ENCODE peak calls at places on chromosomes 12 and 14, in six cellular contexts. J, U, Y, B, G and Q are unnamed samples. For H3K4me1, the result is how much of the 10 kb centered on the place peaks cover.

GRCh38 chr12:90167501-90167900 is 458.9 kb upstream of the ATP2B1 start:
- DNase-seq in J (no peak), U (no peak), Y (no peak), B (no peak), G (no peak), Q (no peak)

GRCh38 chr12:73863541-73863940 is 674.1 kb upstream of the ATXN7L3B start:
- DNase-seq in J (no peak), U (no peak), Y (no peak), B (no peak), G (no peak), Q (no peak)

GRCh38 chr12:21819678-21820077 is 45.2 kb upstream of the KCNJ8 start:
- DNase-seq in J (no peak), U (no peak), Y (no peak), B (no peak), G (peak), Q (no peak)

GRCh38 chr14:104283197-104284106 is 145.1 kb downstream of the KIF26A start:
- DNase-seq in J (no peak), U (no peak), Y (peak), B (peak), G (peak), Q (peak)

GRCh38 chr12:70637686-70638085 is 457 bp upstream of the PTPRB start:
- DNase-seq in J (no peak), U (no peak), Y (no peak), B (no peak), G (no peak), Q (no peak)

GRCh38 chr12:78191611-78192010 is 360.9 kb downstream of the NAV3 start:
- DNase-seq in J (no peak), U (no peak), Y (no peak), B (no peak), G (no peak), Q (no peak)

GRCh38 chr12:12722351-12723146 is 5.4 kb downstream of the CDKN1B start:
- DNase-seq in J (no peak), U (no peak), Y (no peak), B (no peak), G (peak), Q (no peak)

GRCh38 chr14:93824518-93825234 is 36.4 kb upstream of the PRIMA1 start:
- DNase-seq in J (no peak), U (no peak), Y (no peak), B (no peak), G (no peak), Q (peak)

GRCh38 chr14:77238996-77239395 is 32.0 kb downstream of the NGB start:
- DNase-seq in J (peak), U (no peak), Y (no peak), B (no peak), G (no peak), Q (no peak)

GRCh38 chr14:95504135-95505029 is 12.1 kb downstream of the SYNE3 start:
- DNase-seq in J (no peak), U (no peak), Y (no peak), B (no peak), G (no peak), Q (no peak)

GRCh38 chr12:114789821-114790220 is 105.8 kb upstream of the TBX3 start:
- DNase-seq in J (no peak), U (no peak), Y (no peak), B (no peak), G (no peak), Q (no peak)

GRCh38 chr12:6934110-6934509 is 6.4 kb downstream of the ATN1 start:
- DNase-seq in J (no peak), U (no peak), Y (no peak), B (no peak), G (no peak), Q (no peak)

GRCh38 chr14:24238123-24238522 is 4.3 kb downstream of the TINF2 start:
- DNase-seq in J (no peak), U (no peak), Y (no peak), B (no peak), G (no peak), Q (no peak)

GRCh38 chr12:7189398-7190267 is at the start of gene PEX5:
- DNase-seq in J (peak), U (peak), Y (peak), B (peak), G (peak), Q (peak)

GRCh38 chr12:50934981-50935807 is 17.1 kb upstream of the HIGD1C start:
- DNase-seq in J (no peak), U (no peak), Y (no peak), B (no peak), G (peak), Q (no peak)

GRCh38 chr14:22689186-22689585 is 45.0 kb upstream of the OR6J1 start:
- DNase-seq in J (no peak), U (no peak), Y (no peak), B (no peak), G (peak), Q (no peak)

GRCh38 chr12:71546322-71546861 is 106.8 kb downstream of the LGR5 start:
- DNase-seq in J (no peak), U (no peak), Y (no peak), B (no peak), G (no peak), Q (no peak)

GRCh38 chr14:23608454-23608853 is 27.7 kb upstream of the DHRS2 start:
- DNase-seq in J (no peak), U (no peak), Y (peak), B (no peak), G (no peak), Q (no peak)

GRCh38 chr12:25775968-25776367 is 182.5 kb upstream of the RASSF8 start:
- DNase-seq in J (no peak), U (no peak), Y (no peak), B (peak), G (no peak), Q (peak)

GRCh38 chr14:78863143-78863542 is 693.0 kb downstream of the NRXN3 start:
- DNase-seq in J (peak), U (no peak), Y (peak), B (no peak), G (no peak), Q (no peak)

DNA sequence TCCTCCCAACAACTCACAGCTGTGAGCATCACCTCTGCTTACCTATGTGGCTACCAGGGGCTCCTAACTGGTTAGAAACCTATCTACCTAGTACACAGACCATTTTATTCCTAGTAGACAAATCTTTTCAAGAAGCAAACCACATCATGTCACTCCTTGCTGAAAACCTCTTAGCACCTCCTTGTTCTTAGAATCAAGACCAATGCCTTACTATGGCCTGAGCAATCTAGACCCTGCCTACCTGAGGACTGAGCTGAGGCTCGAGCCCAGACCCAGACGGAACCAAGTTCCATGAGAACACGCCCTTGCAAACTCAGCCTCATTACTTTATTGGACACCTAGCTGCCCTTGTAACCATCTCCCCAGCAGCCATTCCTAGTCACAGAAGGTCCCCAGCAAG is 32.6 kb downstream of the CMKLR1 start:
- DNase-seq in J (no peak), U (no peak), Y (no peak), B (no peak), G (no peak), Q (no peak)
- H3K4me1 ChIP-seq in J (under half), U (under half), Y (half or more), B (under half), G (under half), Q (under half)

DNA sequence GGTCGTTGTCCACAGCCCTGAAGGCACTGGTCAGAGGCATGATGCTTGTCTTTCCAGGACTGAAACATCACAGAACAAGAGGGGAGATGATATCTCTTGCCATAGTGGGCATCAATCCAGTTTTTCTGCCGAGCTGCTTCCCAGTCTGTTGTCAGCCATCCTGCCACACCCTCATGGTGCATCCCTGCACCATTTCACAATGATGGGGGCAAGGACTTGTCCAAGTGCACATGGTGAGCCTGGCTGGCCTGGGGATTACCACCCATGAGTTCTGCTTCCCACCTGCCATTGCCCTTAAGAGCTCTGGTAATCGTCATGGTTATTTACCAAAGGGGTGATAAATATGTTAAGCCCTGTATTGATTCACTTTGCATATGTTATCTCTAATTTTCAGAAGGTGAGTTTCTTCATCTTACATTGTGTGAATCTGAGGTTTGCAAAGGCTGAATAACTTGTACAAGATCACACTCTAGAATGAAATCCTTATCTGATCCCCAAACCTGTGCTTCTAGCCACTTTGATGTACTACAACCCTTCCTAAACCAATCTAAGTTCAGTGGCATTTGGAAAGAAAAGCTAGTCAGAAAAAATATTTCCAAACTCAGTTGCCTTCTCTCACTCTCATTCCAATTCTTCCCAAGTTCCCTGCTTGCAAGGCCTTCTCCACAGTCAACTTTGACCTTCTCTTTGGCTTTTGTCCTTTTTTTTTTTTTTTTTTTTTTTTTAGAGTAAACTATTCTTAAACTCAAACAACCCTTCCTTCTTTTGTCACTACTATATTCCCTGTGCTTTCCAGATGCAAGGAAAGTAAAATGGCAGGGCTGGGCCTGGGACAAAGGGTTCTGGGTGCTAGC is 2.3 kb downstream of the AVIL start:
- DNase-seq in J (no peak), U (no peak), Y (no peak), B (no peak), G (no peak), Q (peak)
- H3K4me1 ChIP-seq in J (under half), U (under half), Y (under half), B (under half), G (under half), Q (under half)

GRCh38 chr12:131900397-131900796 is 6.0 kb downstream of the ULK1 start:
- DNase-seq in J (no peak), U (no peak), Y (peak), B (peak), G (no peak), Q (no peak)
- H3K4me1 ChIP-seq in J (under half), U (under half), Y (half or more), B (under half), G (under half), Q (under half)

GRCh38 chr12:104522985-104523719 is 66.4 kb downstream of the CHST11 start:
- DNase-seq in J (no peak), U (no peak), Y (no peak), B (no peak), G (no peak), Q (no peak)
- H3K4me1 ChIP-seq in J (under half), U (under half), Y (under half), B (under half), G (under half), Q (under half)

GRCh38 chr14:25394356-25394755 is 344.4 kb upstream of the STXBP6 start:
- DNase-seq in J (peak), U (no peak), Y (no peak), B (no peak), G (no peak), Q (no peak)
- H3K4me1 ChIP-seq in J (under half), U (under half), Y (under half), B (under half), G (under half), Q (under half)

DNA sequence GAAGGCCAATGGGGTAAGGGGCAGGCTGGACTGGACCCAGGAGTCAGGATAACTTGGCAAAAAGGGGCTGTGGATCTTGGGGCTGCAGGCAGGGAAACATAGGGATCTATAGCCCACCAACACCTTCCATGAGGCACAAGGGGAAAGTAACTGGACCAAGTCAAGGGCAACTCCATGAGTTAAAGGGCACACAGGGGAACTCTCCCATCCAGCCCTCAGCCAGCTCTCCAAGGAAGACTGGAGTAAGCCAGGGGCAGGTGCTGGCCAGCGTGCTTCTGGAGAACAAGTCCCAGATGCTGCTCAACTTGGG is 31.3 kb upstream of the ZFP36L1 start:
- DNase-seq in J (no peak), U (no peak), Y (no peak), B (no peak), G (no peak), Q (no peak)
- H3K4me1 ChIP-seq in J (under half), U (under half), Y (under half), B (under half), G (under half), Q (under half)

GRCh38 chr14:83297361-83297760 is 1763.7 kb upstream of the SEL1L start:
- DNase-seq in J (no peak), U (no peak), Y (no peak), B (no peak), G (no peak), Q (no peak)
- H3K4me1 ChIP-seq in J (under half), U (under half), Y (under half), B (under half), G (under half), Q (under half)

DNA sequence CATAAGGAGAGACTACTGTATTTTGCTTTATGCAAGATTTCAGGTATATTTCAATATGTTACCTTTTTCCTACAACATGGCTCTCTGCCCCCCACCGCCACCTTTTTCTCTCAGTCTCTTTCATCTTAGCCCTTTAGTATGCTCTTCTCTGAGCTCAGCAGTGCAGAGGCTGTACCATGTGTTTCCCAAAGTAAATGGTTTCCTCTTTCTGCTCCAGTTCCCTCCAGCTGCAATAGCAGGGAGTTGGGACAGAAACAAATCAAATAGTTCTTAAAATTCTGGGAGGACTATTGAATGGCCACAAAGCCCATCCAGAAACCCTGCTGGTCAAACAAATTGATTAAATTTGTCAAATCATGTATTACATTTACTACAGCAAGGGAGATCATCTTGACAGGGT is 4.2 kb downstream of the AMN1 start:
- DNase-seq in J (no peak), U (no peak), Y (no peak), B (no peak), G (no peak), Q (no peak)
- H3K4me1 ChIP-seq in J (under half), U (under half), Y (under half), B (under half), G (under half), Q (under half)

GRCh38 chr12:116594325-116595038 is 35.3 kb downstream of the MAP1LC3B2 start:
- DNase-seq in J (no peak), U (no peak), Y (no peak), B (no peak), G (no peak), Q (no peak)
- H3K4me1 ChIP-seq in J (under half), U (under half), Y (under half), B (under half), G (under half), Q (under half)

GRCh38 chr14:98932436-98933325 is 339.3 kb downstream of the BCL11B start:
- DNase-seq in J (no peak), U (no peak), Y (no peak), B (no peak), G (peak), Q (no peak)
- H3K4me1 ChIP-seq in J (under half), U (under half), Y (under half), B (under half), G (under half), Q (under half)